ENCODE peak calls at places on chromosome 13, in six cellular contexts. U, S, H, O, X and K are unnamed samples.

GRCh38 chr13:97253581-97254293 is 31.6 kb downstream of the MBNL2 start:
- DNase-seq in U (no peak), S (no peak), H (no peak), O (no peak), X (no peak), K (no peak)

GRCh38 chr13:33707449-33707848 is 110.5 kb upstream of the RFC3 start:
- DNase-seq in U (no peak), S (no peak), H (no peak), O (no peak), X (no peak), K (no peak)

GRCh38 chr13:41107104-41107571 is 25.5 kb downstream of the KBTBD6 start:
- DNase-seq in U (no peak), S (no peak), H (no peak), O (no peak), X (no peak), K (no peak)

GRCh38 chr13:40615619-40616018 is 50.8 kb downstream of the FOXO1 start:
- DNase-seq in U (no peak), S (no peak), H (no peak), O (no peak), X (no peak), K (no peak)

GRCh38 chr13:34208326-34208725 is 390.4 kb downstream of the RFC3 start:
- DNase-seq in U (no peak), S (no peak), H (no peak), O (peak), X (no peak), K (no peak)

GRCh38 chr13:32323912-32324311 is 8.6 kb downstream of the BRCA2 start:
- DNase-seq in U (no peak), S (no peak), H (no peak), O (peak), X (peak), K (no peak)

GRCh38 chr13:72458701-72459100 is 268.7 kb downstream of the MZT1 start:
- DNase-seq in U (no peak), S (no peak), H (no peak), O (no peak), X (no peak), K (no peak)

GRCh38 chr13:33284916-33285315 is 639 bp downstream of the STARD13 start:
- DNase-seq in U (no peak), S (no peak), H (no peak), O (no peak), X (peak), K (no peak)

GRCh38 chr13:100580045-100580444 is 8.5 kb downstream of the GGACT start:
- DNase-seq in U (no peak), S (no peak), H (no peak), O (no peak), X (no peak), K (no peak)

GRCh38 chr13:65497265-65497664 is 1732.9 kb downstream of the PCDH9 start:
- DNase-seq in U (no peak), S (no peak), H (no peak), O (peak), X (no peak), K (no peak)

GRCh38 chr13:48253849-48254248 is 20.8 kb downstream of the ITM2B start:
- DNase-seq in U (no peak), S (no peak), H (no peak), O (no peak), X (no peak), K (no peak)

GRCh38 chr13:52984881-52985363 is 43.7 kb upstream of the OLFM4 start:
- DNase-seq in U (no peak), S (no peak), H (no peak), O (no peak), X (no peak), K (no peak)

GRCh38 chr13:19864018-19864338 is 529 bp upstream of the ZMYM5 start:
- DNase-seq in U (peak), S (peak), H (no peak), O (no peak), X (peak), K (peak)

GRCh38 chr13:50697746-50698526 is 145.6 kb downstream of the DLEU7 start:
- DNase-seq in U (no peak), S (no peak), H (no peak), O (no peak), X (peak), K (no peak)

GRCh38 chr13:91894311-91894710 is 495.9 kb downstream of the GPC5 start:
- DNase-seq in U (no peak), S (no peak), H (no peak), O (no peak), X (peak), K (no peak)

GRCh38 chr13:70424428-70424827 is 316.2 kb upstream of the KLHL1 start:
- DNase-seq in U (no peak), S (peak), H (no peak), O (no peak), X (no peak), K (no peak)

GRCh38 chr13:52348983-52349780 is 56.8 kb downstream of the THSD1 start:
- DNase-seq in U (no peak), S (no peak), H (no peak), O (peak), X (peak), K (no peak)

GRCh38 chr13:25652764-25653163 is 281.0 kb downstream of the ATP8A2 start:
- DNase-seq in U (no peak), S (no peak), H (no peak), O (no peak), X (no peak), K (no peak)

GRCh38 chr13:49351871-49352270 is 92.0 kb downstream of the CAB39L start:
- DNase-seq in U (no peak), S (no peak), H (no peak), O (peak), X (no peak), K (no peak)

GRCh38 chr13:113527272-113527958 is 36.9 kb upstream of the DCUN1D2 start:
- DNase-seq in U (no peak), S (no peak), H (peak), O (no peak), X (no peak), K (no peak)

GRCh38 chr13:20472531-20472930 is 53.1 kb downstream of the CRYL1 start:
- DNase-seq in U (no peak), S (no peak), H (no peak), O (no peak), X (no peak), K (no peak)

GRCh38 chr13:104593251-104593576 is 1527.0 kb upstream of the SLC10A2 start:
- DNase-seq in U (no peak), S (no peak), H (no peak), O (no peak), X (no peak), K (no peak)

GRCh38 chr13:111650626-111651025 is 330.2 kb downstream of the TEX29 start:
- DNase-seq in U (no peak), S (no peak), H (peak), O (no peak), X (no peak), K (no peak)

GRCh38 chr13:23440821-23441608 is 7.5 kb upstream of the SACS start:
- DNase-seq in U (no peak), S (no peak), H (no peak), O (peak), X (no peak), K (no peak)

GRCh38 chr13:23888658-23889597 is at the start of gene MIPEP:
- DNase-seq in U (peak), S (peak), H (peak), O (peak), X (peak), K (peak)

GRCh38 chr13:45333973-45334922 is 6.7 kb downstream of the TPT1 start:
- DNase-seq in U (no peak), S (no peak), H (no peak), O (peak), X (peak), K (no peak)

GRCh38 chr13:65133094-65133493 is 2097.0 kb downstream of the PCDH9 start:
- DNase-seq in U (no peak), S (no peak), H (no peak), O (no peak), X (no peak), K (no peak)

GRCh38 chr13:34294483-34295129 is 476.7 kb downstream of the RFC3 start:
- DNase-seq in U (no peak), S (peak), H (no peak), O (no peak), X (no peak), K (no peak)

GRCh38 chr13:53137777-53138176 is 109.2 kb downstream of the OLFM4 start:
- DNase-seq in U (peak), S (no peak), H (no peak), O (peak), X (no peak), K (no peak)

GRCh38 chr13:46596501-46596900 is 43.5 kb downstream of the LRCH1 start:
- DNase-seq in U (no peak), S (no peak), H (no peak), O (no peak), X (no peak), K (no peak)

GRCh38 chr13:45162821-45163220 is 38.0 kb downstream of the KCTD4 start:
- DNase-seq in U (no peak), S (no peak), H (no peak), O (peak), X (peak), K (no peak)

GRCh38 chr13:101397742-101398141 is 18.6 kb downstream of the NALCN start:
- DNase-seq in U (no peak), S (no peak), H (no peak), O (peak), X (peak), K (no peak)

GRCh38 chr13:48233886-48234488 is 981 bp downstream of the ITM2B start:
- DNase-seq in U (no peak), S (no peak), H (no peak), O (peak), X (no peak), K (no peak)

GRCh38 chr13:50677687-50678463 is 165.6 kb downstream of the DLEU7 start:
- DNase-seq in U (no peak), S (no peak), H (no peak), O (peak), X (no peak), K (no peak)

GRCh38 chr13:113970810-113971470 is 2.9 kb downstream of the C13orf46 start:
- DNase-seq in U (peak), S (peak), H (peak), O (peak), X (no peak), K (no peak)

GRCh38 chr13:38350114-38350617 is 515 bp downstream of the UFM1 start:
- DNase-seq in U (no peak), S (peak), H (peak), O (peak), X (no peak), K (no peak)
- TF ChIP-seq POLR2A in U (no peak), S (no peak), H (no peak), O (no peak), X (no peak), K (no peak)

GRCh38 chr13:93280688-93281087 is 54.1 kb downstream of the GPC6 start:
- DNase-seq in U (no peak), S (no peak), H (no peak), O (no peak), X (no peak), K (no peak)
- H3K27ac ChIP-seq in U (no peak), S (no peak), H (no peak), O (no peak), X (no peak), K (no peak)

GRCh38 chr13:109787135-109787954 is 962 bp upstream of the IRS2 start:
- DNase-seq in U (peak), S (peak), H (peak), O (peak), X (peak), K (no peak)

GRCh38 chr13:109786457-109787134 is at the start of gene IRS2:
- DNase-seq in U (peak), S (peak), H (peak), O (peak), X (peak), K (peak)

GRCh38 chr13:109785141-109785891 is 1.1 kb downstream of the IRS2 start:
- DNase-seq in U (peak), S (peak), H (peak), O (peak), X (peak), K (no peak)

GRCh38 chr13:109784590-109785140 is 1.7 kb downstream of the IRS2 start:
- DNase-seq in U (peak), S (peak), H (peak), O (peak), X (peak), K (no peak)

DNA sequence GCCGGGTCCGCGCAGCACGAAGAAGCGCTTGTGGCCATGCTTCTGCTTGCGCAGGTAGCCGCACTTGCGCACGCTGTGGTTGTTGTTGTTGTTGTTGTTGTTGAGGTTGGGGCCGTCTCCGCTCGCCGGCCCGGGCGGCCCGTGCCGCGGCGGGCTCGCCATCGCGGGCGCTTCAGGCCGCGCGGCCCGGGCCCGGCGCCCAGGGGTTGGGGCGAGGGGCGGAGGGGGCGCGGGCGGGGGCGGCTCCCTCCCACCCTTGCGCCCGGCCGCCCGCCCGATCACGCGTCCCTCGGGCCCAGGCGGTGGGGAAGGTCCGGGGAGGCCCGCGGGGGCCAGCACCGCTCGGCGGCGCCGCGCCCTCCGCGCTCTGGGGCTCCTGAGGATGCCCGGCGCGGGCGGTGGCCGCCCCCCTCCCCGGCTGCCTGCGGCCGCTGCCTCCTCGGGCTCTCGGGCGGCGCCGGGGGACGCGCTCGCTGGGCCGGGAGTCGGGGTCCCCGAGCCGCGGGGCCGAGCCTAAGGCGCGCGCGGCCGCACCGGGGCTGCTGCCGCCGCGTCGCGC is 412 bp downstream of the IRS2 start:
- DNase-seq in U (no peak), S (peak), H (no peak), O (no peak), X (no peak), K (no peak)
- H3K4me3 ChIP-seq in U (peak), S (peak), H (peak), O (peak), X (no peak), K (peak)

DNA sequence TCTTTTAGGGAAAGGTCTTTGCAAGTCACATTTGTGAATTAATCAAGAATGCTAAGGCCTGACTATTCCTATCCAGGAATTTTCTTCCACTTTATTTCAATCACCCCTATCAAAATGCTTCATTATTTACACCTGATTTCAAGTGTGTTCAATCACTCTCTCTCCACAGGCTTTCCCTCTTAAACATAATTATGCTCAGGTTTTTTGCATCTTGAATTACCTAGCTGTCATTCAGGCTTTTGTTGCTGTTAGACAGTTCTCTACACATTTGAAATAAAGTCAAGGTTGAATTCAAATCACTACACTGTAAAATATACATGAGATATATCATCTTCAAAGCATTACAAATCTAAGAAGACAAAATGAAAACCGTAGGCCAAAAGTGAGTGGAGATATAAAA is 941.3 kb upstream of the SLITRK1 start:
- DNase-seq in U (no peak), S (no peak), H (no peak), O (no peak), X (no peak), K (no peak)
- TF ChIP-seq POLR2A in U (no peak), S (no peak), H (no peak), O (no peak), X (no peak), K (no peak)

DNA sequence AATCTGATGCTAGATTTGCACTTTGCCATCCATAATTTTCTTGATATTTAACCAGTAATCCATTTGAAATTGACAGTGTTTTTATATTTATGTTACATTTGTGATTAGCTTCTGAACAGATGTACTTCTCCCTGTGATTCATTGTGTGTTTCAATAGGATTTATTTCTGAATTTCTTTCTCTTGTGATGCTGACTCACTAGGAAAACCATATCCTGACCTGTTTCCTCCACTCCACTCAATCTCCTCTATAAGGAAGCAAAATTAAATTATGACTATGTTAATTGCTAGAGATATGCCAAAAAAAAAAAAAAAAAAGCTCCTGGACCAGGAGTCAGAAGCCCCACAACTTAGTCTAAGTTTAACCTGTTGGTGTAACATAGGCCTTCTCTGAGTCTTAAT is 614.6 kb upstream of the SPRY2 start:
- DNase-seq in U (no peak), S (no peak), H (no peak), O (no peak), X (peak), K (no peak)
- H3K27ac ChIP-seq in U (no peak), S (no peak), H (no peak), O (no peak), X (peak), K (no peak)

GRCh38 chr13:54627973-54628372 is 1599.4 kb downstream of the OLFM4 start:
- DNase-seq in U (no peak), S (no peak), H (no peak), O (no peak), X (no peak), K (no peak)
- H3K4me3 ChIP-seq in U (no peak), S (no peak), H (no peak), O (no peak), X (no peak), K (no peak)

GRCh38 chr13:30466841-30467252 is 1.1 kb upstream of the HMGB1 start:
- DNase-seq in U (no peak), S (no peak), H (no peak), O (peak), X (no peak), K (no peak)

GRCh38 chr13:30463820-30464495 is 1.8 kb downstream of the HMGB1 start:
- DNase-seq in U (peak), S (peak), H (peak), O (peak), X (peak), K (peak)

GRCh38 chr13:30466358-30466714 is 600 bp upstream of the HMGB1 start:
- DNase-seq in U (no peak), S (no peak), H (no peak), O (peak), X (no peak), K (no peak)

GRCh38 chr13:30465541-30466357 is at the start of gene HMGB1:
- DNase-seq in U (peak), S (peak), H (peak), O (peak), X (peak), K (peak)

DNA sequence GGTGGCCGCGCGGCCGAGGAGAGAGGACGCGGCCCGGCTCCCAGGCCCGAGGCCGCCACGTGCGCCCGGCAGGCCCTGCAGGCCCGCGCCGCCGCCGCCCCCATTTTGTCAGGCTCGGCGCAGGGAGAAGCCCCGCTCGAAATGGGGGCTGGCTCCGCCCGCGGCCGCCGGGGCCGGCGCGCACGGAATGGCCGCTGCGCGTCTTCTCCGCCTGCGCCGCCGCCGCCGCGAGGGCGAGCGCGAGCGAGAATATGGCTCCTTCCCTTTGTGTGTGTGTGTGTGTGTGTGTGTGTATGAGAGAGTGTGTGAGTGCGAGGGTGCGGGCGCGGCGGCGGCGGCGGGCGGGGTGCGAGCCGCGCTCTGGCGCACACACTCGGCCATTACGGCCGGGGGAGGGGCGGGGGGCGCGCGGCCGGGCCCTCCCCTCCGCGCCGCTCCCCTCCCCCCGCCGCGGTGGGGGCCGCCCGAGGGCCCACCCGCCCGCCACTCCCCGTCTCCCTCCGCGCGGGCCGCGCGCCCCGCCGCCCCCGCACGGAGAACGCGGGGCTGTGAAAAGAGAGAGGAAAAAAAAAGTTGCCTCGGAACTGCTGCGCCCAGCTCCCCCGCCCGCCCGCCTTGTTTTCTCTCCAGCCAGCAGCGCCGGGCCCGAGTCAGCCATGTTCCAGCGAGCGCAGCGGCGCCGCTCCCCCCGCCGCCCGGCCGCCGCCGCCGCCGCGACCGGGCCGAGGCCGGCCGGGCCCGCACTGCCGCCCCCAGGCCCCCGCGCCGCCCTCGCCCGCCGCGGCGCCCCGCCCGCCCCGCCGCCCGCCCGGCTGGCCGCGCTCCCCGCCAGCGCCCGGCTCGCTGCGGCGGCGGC is 1.0 kb downstream of the HMGB1 start:
- DNase-seq in U (peak), S (peak), H (peak), O (peak), X (no peak), K (peak)
- TF ChIP-seq POLR2A in U (peak), S (peak), H (no peak), O (peak), X (no peak), K (peak)

GRCh38 chr13:59337070-59337469 is 826.7 kb downstream of the DIAPH3 start:
- DNase-seq in U (no peak), S (no peak), H (no peak), O (no peak), X (peak), K (no peak)
- H3K27ac ChIP-seq in U (no peak), S (peak), H (no peak), O (no peak), X (peak), K (no peak)